ENCODE peak calls at places on chromosome 17, in ten cellular contexts. One of them, this sample, is unnamed. For H3K9me3, the result is how much of the 10 kb centered on the place peaks cover.

GRCh38 chr17:27980035-27980434 is 62.4 kb upstream of the NLK start:
- DNase-seq in small intestine: no peak
- DNase-seq in CD8-positive, alpha-beta T cell: no peak
- DNase-seq in tibial nerve: no peak
- DNase-seq in HCT116: no peak
- DNase-seq in neural progenitor cell: no peak
- DNase-seq in ovary: no peak
- DNase-seq in sigmoid colon: no peak
- DNase-seq in heart left ventricle: no peak
- DNase-seq in mucosa of descending colon: no peak
- DNase-seq in this sample: no peak

GRCh38 chr17:57498443-57498842 is 242.1 kb downstream of the MSI2 start:
- DNase-seq in CD8-positive, alpha-beta T cell: no peak
- DNase-seq in neural progenitor cell: no peak
- DNase-seq in tibial nerve: no peak
- DNase-seq in small intestine: no peak
- DNase-seq in mucosa of descending colon: no peak
- DNase-seq in ovary: no peak
- DNase-seq in HCT116: no peak
- DNase-seq in sigmoid colon: no peak
- DNase-seq in heart left ventricle: no peak
- DNase-seq in this sample: no peak

GRCh38 chr17:75498726-75499213 is 16.6 kb downstream of the CASKIN2 start:
- DNase-seq in ovary: peak
- DNase-seq in CD8-positive, alpha-beta T cell: no peak
- DNase-seq in small intestine: no peak
- DNase-seq in sigmoid colon: no peak
- DNase-seq in neural progenitor cell: no peak
- DNase-seq in mucosa of descending colon: no peak
- DNase-seq in heart left ventricle: peak
- DNase-seq in tibial nerve: no peak
- DNase-seq in HCT116: no peak
- DNase-seq in this sample: no peak

GRCh38 chr17:15490634-15491261 is 23.3 kb upstream of the CDRT4 start:
- DNase-seq in CD8-positive, alpha-beta T cell: no peak
- DNase-seq in small intestine: peak
- DNase-seq in HCT116: peak
- DNase-seq in heart left ventricle: peak
- DNase-seq in ovary: no peak
- DNase-seq in tibial nerve: peak
- DNase-seq in neural progenitor cell: peak
- DNase-seq in sigmoid colon: peak
- DNase-seq in mucosa of descending colon: peak
- DNase-seq in this sample: no peak

GRCh38 chr17:44556114-44556853 is 1.0 kb upstream of the FZD2 start:
- DNase-seq in ovary: peak
- DNase-seq in CD8-positive, alpha-beta T cell: peak
- DNase-seq in small intestine: peak
- DNase-seq in neural progenitor cell: peak
- DNase-seq in sigmoid colon: peak
- DNase-seq in HCT116: peak
- DNase-seq in tibial nerve: no peak
- DNase-seq in heart left ventricle: no peak
- DNase-seq in mucosa of descending colon: peak
- DNase-seq in this sample: no peak

GRCh38 chr17:78343099-78343432 is 16.8 kb downstream of the SOCS3 start:
- DNase-seq in ovary: peak
- DNase-seq in CD8-positive, alpha-beta T cell: no peak
- DNase-seq in HCT116: peak
- DNase-seq in mucosa of descending colon: peak
- DNase-seq in tibial nerve: peak
- DNase-seq in small intestine: no peak
- DNase-seq in neural progenitor cell: no peak
- DNase-seq in heart left ventricle: peak
- DNase-seq in sigmoid colon: peak
- DNase-seq in this sample: no peak

GRCh38 chr17:74632196-74632540 is 8.6 kb upstream of the CD300E start:
- DNase-seq in tibial nerve: no peak
- DNase-seq in sigmoid colon: no peak
- DNase-seq in mucosa of descending colon: no peak
- DNase-seq in heart left ventricle: no peak
- DNase-seq in ovary: no peak
- DNase-seq in HCT116: no peak
- DNase-seq in neural progenitor cell: no peak
- DNase-seq in CD8-positive, alpha-beta T cell: no peak
- DNase-seq in small intestine: no peak
- DNase-seq in this sample: no peak

GRCh38 chr17:16948587-16949376 is 23.1 kb downstream of the TNFRSF13B start:
- DNase-seq in tibial nerve: no peak
- DNase-seq in mucosa of descending colon: no peak
- DNase-seq in heart left ventricle: no peak
- DNase-seq in HCT116: no peak
- DNase-seq in sigmoid colon: no peak
- DNase-seq in CD8-positive, alpha-beta T cell: no peak
- DNase-seq in neural progenitor cell: no peak
- DNase-seq in ovary: no peak
- DNase-seq in small intestine: no peak
- DNase-seq in this sample: no peak

GRCh38 chr17:10875984-10876555 is 38.2 kb upstream of the PIRT start:
- DNase-seq in CD8-positive, alpha-beta T cell: peak
- DNase-seq in small intestine: peak
- DNase-seq in tibial nerve: peak
- DNase-seq in neural progenitor cell: peak
- DNase-seq in sigmoid colon: no peak
- DNase-seq in heart left ventricle: no peak
- DNase-seq in mucosa of descending colon: peak
- DNase-seq in ovary: peak
- DNase-seq in HCT116: peak
- DNase-seq in this sample: no peak

GRCh38 chr17:8012045-8012580 is 9.7 kb downstream of the GUCY2D start:
- DNase-seq in CD8-positive, alpha-beta T cell: no peak
- DNase-seq in heart left ventricle: no peak
- DNase-seq in ovary: no peak
- DNase-seq in tibial nerve: no peak
- DNase-seq in small intestine: no peak
- DNase-seq in mucosa of descending colon: no peak
- DNase-seq in neural progenitor cell: no peak
- DNase-seq in sigmoid colon: peak
- DNase-seq in HCT116: no peak
- DNase-seq in this sample: no peak

GRCh38 chr17:1967092-1967662 is 58.0 kb downstream of the RTN4RL1 start:
- DNase-seq in HCT116: no peak
- DNase-seq in mucosa of descending colon: no peak
- DNase-seq in heart left ventricle: no peak
- DNase-seq in small intestine: no peak
- DNase-seq in CD8-positive, alpha-beta T cell: no peak
- DNase-seq in neural progenitor cell: peak
- DNase-seq in sigmoid colon: no peak
- DNase-seq in tibial nerve: no peak
- DNase-seq in ovary: no peak
- DNase-seq in this sample: no peak

GRCh38 chr17:46853896-46854444 is 2.6 kb downstream of the WNT9B start:
- DNase-seq in mucosa of descending colon: no peak
- DNase-seq in tibial nerve: no peak
- DNase-seq in HCT116: no peak
- DNase-seq in CD8-positive, alpha-beta T cell: no peak
- DNase-seq in heart left ventricle: no peak
- DNase-seq in neural progenitor cell: no peak
- DNase-seq in small intestine: no peak
- DNase-seq in ovary: no peak
- DNase-seq in sigmoid colon: no peak
- DNase-seq in this sample: no peak

GRCh38 chr17:46175891-46176290 is 17.3 kb downstream of the KANSL1 start:
- DNase-seq in small intestine: peak
- DNase-seq in ovary: no peak
- DNase-seq in heart left ventricle: no peak
- DNase-seq in HCT116: no peak
- DNase-seq in mucosa of descending colon: no peak
- DNase-seq in tibial nerve: no peak
- DNase-seq in sigmoid colon: no peak
- DNase-seq in neural progenitor cell: no peak
- DNase-seq in CD8-positive, alpha-beta T cell: no peak
- DNase-seq in this sample: no peak

GRCh38 chr17:17494499-17495447 is 1.4 kb downstream of the RASD1 start:
- DNase-seq in CD8-positive, alpha-beta T cell: no peak
- DNase-seq in mucosa of descending colon: peak
- DNase-seq in tibial nerve: peak
- DNase-seq in ovary: peak
- DNase-seq in sigmoid colon: peak
- DNase-seq in small intestine: peak
- DNase-seq in heart left ventricle: peak
- DNase-seq in HCT116: no peak
- DNase-seq in neural progenitor cell: peak
- DNase-seq in this sample: peak

GRCh38 chr17:1379930-1380313 is 20.1 kb downstream of the YWHAE start:
- DNase-seq in neural progenitor cell: no peak
- DNase-seq in mucosa of descending colon: no peak
- DNase-seq in ovary: no peak
- DNase-seq in small intestine: no peak
- DNase-seq in sigmoid colon: no peak
- DNase-seq in heart left ventricle: no peak
- DNase-seq in tibial nerve: no peak
- DNase-seq in HCT116: no peak
- DNase-seq in CD8-positive, alpha-beta T cell: no peak
- DNase-seq in this sample: peak

GRCh38 chr17:17285951-17286350 is 4.9 kb upstream of the COPS3 start:
- DNase-seq in neural progenitor cell: no peak
- DNase-seq in CD8-positive, alpha-beta T cell: no peak
- DNase-seq in mucosa of descending colon: no peak
- DNase-seq in HCT116: no peak
- DNase-seq in heart left ventricle: no peak
- DNase-seq in ovary: no peak
- DNase-seq in tibial nerve: no peak
- DNase-seq in sigmoid colon: no peak
- DNase-seq in small intestine: no peak
- DNase-seq in this sample: no peak

GRCh38 chr17:22462461-22462860 is 770.1 kb downstream of the KCNJ18 start:
- DNase-seq in HCT116: no peak
- DNase-seq in small intestine: no peak
- DNase-seq in ovary: no peak
- DNase-seq in tibial nerve: no peak
- DNase-seq in heart left ventricle: no peak
- DNase-seq in mucosa of descending colon: no peak
- DNase-seq in sigmoid colon: no peak
- DNase-seq in CD8-positive, alpha-beta T cell: no peak
- DNase-seq in neural progenitor cell: no peak
- DNase-seq in this sample: no peak
- H3K9me3 ChIP-seq in HCT116: under half
- H3K9me3 ChIP-seq in small intestine: under half
- H3K9me3 ChIP-seq in ovary: under half
- H3K9me3 ChIP-seq in tibial nerve: under half
- H3K9me3 ChIP-seq in heart left ventricle: under half
- H3K9me3 ChIP-seq in mucosa of descending colon: half or more
- H3K9me3 ChIP-seq in sigmoid colon: under half
- H3K9me3 ChIP-seq in CD8-positive, alpha-beta T cell: under half
- H3K9me3 ChIP-seq in neural progenitor cell: under half
- H3K9me3 ChIP-seq in this sample: under half

DNA sequence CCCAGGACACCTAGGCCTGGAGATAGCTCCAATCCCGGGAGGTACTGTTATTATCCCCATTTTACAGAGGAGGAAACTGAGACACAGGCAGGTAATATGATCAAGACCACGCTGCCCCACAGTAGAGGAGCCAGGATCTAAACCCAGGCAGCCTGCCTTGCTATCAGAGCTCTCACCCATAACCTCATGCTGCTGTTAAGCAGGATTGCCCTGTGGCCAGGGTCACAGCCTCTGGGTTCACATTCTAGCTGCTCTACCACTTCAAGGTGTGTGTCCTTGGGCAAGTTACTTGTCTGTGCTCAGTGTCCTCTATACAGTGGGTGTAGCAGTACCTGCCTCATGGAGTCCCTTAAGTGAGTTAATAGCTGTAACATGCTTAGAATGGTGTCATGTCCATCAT is 1015.3 kb downstream of the KCNJ18 start:
- DNase-seq in CD8-positive, alpha-beta T cell: no peak
- DNase-seq in HCT116: no peak
- DNase-seq in sigmoid colon: no peak
- DNase-seq in ovary: no peak
- DNase-seq in heart left ventricle: no peak
- DNase-seq in tibial nerve: no peak
- DNase-seq in mucosa of descending colon: no peak
- DNase-seq in small intestine: no peak
- DNase-seq in neural progenitor cell: no peak
- DNase-seq in this sample: no peak
- H3K9me3 ChIP-seq in CD8-positive, alpha-beta T cell: under half
- H3K9me3 ChIP-seq in HCT116: under half
- H3K9me3 ChIP-seq in sigmoid colon: under half
- H3K9me3 ChIP-seq in ovary: under half
- H3K9me3 ChIP-seq in heart left ventricle: under half
- H3K9me3 ChIP-seq in tibial nerve: under half
- H3K9me3 ChIP-seq in mucosa of descending colon: half or more
- H3K9me3 ChIP-seq in small intestine: under half
- H3K9me3 ChIP-seq in neural progenitor cell: under half
- H3K9me3 ChIP-seq in this sample: under half

DNA sequence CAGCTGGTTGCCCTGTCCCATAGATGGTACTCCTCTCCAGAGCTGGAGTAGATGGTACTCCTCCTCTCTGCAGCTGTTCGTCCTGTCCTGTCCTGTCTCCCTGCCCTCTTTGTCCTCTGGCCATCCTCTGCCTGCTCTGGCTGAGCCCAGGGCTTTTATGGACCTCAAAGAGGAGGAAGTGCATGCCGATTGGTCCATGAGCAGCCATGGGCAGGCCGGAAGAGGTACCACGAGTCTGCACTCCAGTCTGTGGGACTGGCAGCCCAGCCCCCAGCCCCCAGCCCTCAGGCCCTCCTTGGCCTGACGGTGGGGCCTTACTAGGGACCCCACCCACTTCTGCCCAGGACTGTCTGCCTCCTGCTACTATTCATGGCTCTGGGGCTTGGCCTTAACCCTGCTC is 27.0 kb downstream of the GNGT2 start:
- DNase-seq in ovary: no peak
- DNase-seq in neural progenitor cell: no peak
- DNase-seq in tibial nerve: no peak
- DNase-seq in sigmoid colon: no peak
- DNase-seq in heart left ventricle: no peak
- DNase-seq in mucosa of descending colon: no peak
- DNase-seq in HCT116: no peak
- DNase-seq in CD8-positive, alpha-beta T cell: no peak
- DNase-seq in small intestine: no peak
- DNase-seq in this sample: no peak
- H3K9me3 ChIP-seq in ovary: under half
- H3K9me3 ChIP-seq in neural progenitor cell: under half
- H3K9me3 ChIP-seq in tibial nerve: under half
- H3K9me3 ChIP-seq in sigmoid colon: under half
- H3K9me3 ChIP-seq in heart left ventricle: under half
- H3K9me3 ChIP-seq in mucosa of descending colon: under half
- H3K9me3 ChIP-seq in HCT116: under half
- H3K9me3 ChIP-seq in CD8-positive, alpha-beta T cell: under half
- H3K9me3 ChIP-seq in small intestine: under half
- H3K9me3 ChIP-seq in this sample: under half

DNA sequence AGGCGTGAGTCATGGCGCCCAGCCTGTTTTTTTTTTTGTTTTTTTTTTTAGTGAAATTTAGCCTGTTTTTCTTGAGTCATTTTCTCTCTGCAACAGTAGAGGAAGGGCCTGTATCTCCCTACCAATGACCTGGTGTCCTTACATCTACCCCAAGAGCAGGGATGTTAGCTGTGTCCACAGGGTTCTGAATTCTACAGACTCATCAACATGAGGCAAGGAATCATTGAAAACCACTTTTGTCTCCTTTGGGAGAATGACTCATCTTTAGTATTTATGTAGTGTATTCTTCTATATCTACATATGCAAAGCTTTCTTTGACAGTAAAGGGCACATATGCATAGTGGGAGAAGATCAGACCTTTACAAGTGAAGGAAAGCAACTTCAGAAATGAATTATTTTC is 105.3 kb downstream of the SPECC1 start:
- DNase-seq in HCT116: no peak
- DNase-seq in heart left ventricle: no peak
- DNase-seq in ovary: no peak
- DNase-seq in mucosa of descending colon: no peak
- DNase-seq in tibial nerve: no peak
- DNase-seq in small intestine: no peak
- DNase-seq in CD8-positive, alpha-beta T cell: no peak
- DNase-seq in sigmoid colon: no peak
- DNase-seq in neural progenitor cell: no peak
- DNase-seq in this sample: no peak
- H3K9me3 ChIP-seq in HCT116: under half
- H3K9me3 ChIP-seq in heart left ventricle: under half
- H3K9me3 ChIP-seq in ovary: under half
- H3K9me3 ChIP-seq in mucosa of descending colon: under half
- H3K9me3 ChIP-seq in tibial nerve: under half
- H3K9me3 ChIP-seq in small intestine: under half
- H3K9me3 ChIP-seq in CD8-positive, alpha-beta T cell: under half
- H3K9me3 ChIP-seq in sigmoid colon: under half
- H3K9me3 ChIP-seq in neural progenitor cell: under half
- H3K9me3 ChIP-seq in this sample: under half